ENCODE peak calls at places on chromosomes 12 and 14, in four cellular contexts. One of them, this sample, is unnamed.

GRCh38 chr12:8989425-8989824 is at the start of gene KLRG1:
- DNase-seq in COR-L47: no peak
- DNase-seq in T-helper 1 cell: peak
- DNase-seq in amygdala: no peak
- DNase-seq in this sample: no peak

GRCh38 chr12:100141666-100141997 is 1.0 kb downstream of the BLTP3B start:
- DNase-seq in COR-L47: no peak
- DNase-seq in T-helper 1 cell: peak
- DNase-seq in amygdala: no peak
- DNase-seq in this sample: no peak

GRCh38 chr12:96347130-96347699 is 53.0 kb downstream of the CDK17 start:
- DNase-seq in COR-L47: no peak
- DNase-seq in T-helper 1 cell: no peak
- DNase-seq in amygdala: no peak
- DNase-seq in this sample: no peak

GRCh38 chr14:23141706-23142467 is 22.8 kb upstream of the CEBPE start:
- DNase-seq in COR-L47: peak
- DNase-seq in T-helper 1 cell: no peak
- DNase-seq in amygdala: no peak
- DNase-seq in this sample: no peak

GRCh38 chr14:97931273-97931672 is 1134.1 kb downstream of the VRK1 start:
- DNase-seq in COR-L47: no peak
- DNase-seq in T-helper 1 cell: no peak
- DNase-seq in amygdala: no peak
- DNase-seq in this sample: no peak

GRCh38 chr14:74945261-74945851 is 10.0 kb downstream of the PGF start:
- DNase-seq in COR-L47: peak
- DNase-seq in T-helper 1 cell: no peak
- DNase-seq in amygdala: no peak
- DNase-seq in this sample: no peak

GRCh38 chr12:118055144-118055557 is 5.8 kb downstream of the WSB2 start:
- DNase-seq in COR-L47: peak
- DNase-seq in T-helper 1 cell: peak
- DNase-seq in amygdala: no peak
- DNase-seq in this sample: no peak

GRCh38 chr12:15265868-15266267 is 44.7 kb upstream of the RERG start:
- DNase-seq in COR-L47: no peak
- DNase-seq in T-helper 1 cell: no peak
- DNase-seq in amygdala: no peak
- DNase-seq in this sample: no peak

GRCh38 chr12:1851126-1851791 is 30.9 kb downstream of the LRTM2 start:
- DNase-seq in COR-L47: no peak
- DNase-seq in T-helper 1 cell: no peak
- DNase-seq in amygdala: no peak
- DNase-seq in this sample: no peak

GRCh38 chr14:55126932-55127490 is 2.0 kb upstream of the LGALS3 start:
- DNase-seq in COR-L47: no peak
- DNase-seq in T-helper 1 cell: no peak
- DNase-seq in amygdala: no peak
- DNase-seq in this sample: no peak

GRCh38 chr14:101102875-101103274 is 199.4 kb upstream of the RTL1 start:
- DNase-seq in COR-L47: no peak
- DNase-seq in T-helper 1 cell: no peak
- DNase-seq in amygdala: no peak
- DNase-seq in this sample: no peak

GRCh38 chr14:47332939-47333338 is 342.5 kb downstream of the MDGA2 start:
- DNase-seq in COR-L47: no peak
- DNase-seq in T-helper 1 cell: no peak
- DNase-seq in amygdala: no peak
- DNase-seq in this sample: no peak

GRCh38 chr14:26180221-26180620 is 417.6 kb downstream of the NOVA1 start:
- DNase-seq in COR-L47: peak
- DNase-seq in T-helper 1 cell: no peak
- DNase-seq in amygdala: no peak
- DNase-seq in this sample: peak

GRCh38 chr14:58904771-58905170 is 267.0 kb downstream of the DACT1 start:
- DNase-seq in COR-L47: no peak
- DNase-seq in T-helper 1 cell: no peak
- DNase-seq in amygdala: no peak
- DNase-seq in this sample: no peak

GRCh38 chr14:68683326-68683725 is 109.5 kb downstream of the ZFP36L1 start:
- DNase-seq in COR-L47: no peak
- DNase-seq in T-helper 1 cell: no peak
- DNase-seq in amygdala: no peak
- DNase-seq in this sample: no peak

GRCh38 chr12:110726018-110726417 is 16.7 kb downstream of the PPP1CC start:
- DNase-seq in COR-L47: no peak
- DNase-seq in T-helper 1 cell: no peak
- DNase-seq in amygdala: no peak
- DNase-seq in this sample: no peak

GRCh38 chr14:68143341-68143807 is 323.8 kb downstream of the RAD51B start:
- DNase-seq in COR-L47: no peak
- DNase-seq in T-helper 1 cell: no peak
- DNase-seq in amygdala: no peak
- DNase-seq in this sample: no peak

GRCh38 chr14:33452982-33453381 is 497.9 kb downstream of the EGLN3 start:
- DNase-seq in COR-L47: no peak
- DNase-seq in T-helper 1 cell: no peak
- DNase-seq in amygdala: no peak
- DNase-seq in this sample: no peak

GRCh38 chr12:54383041-54383609 is 1.4 kb downstream of the ZNF385A start:
- DNase-seq in COR-L47: no peak
- DNase-seq in T-helper 1 cell: no peak
- DNase-seq in amygdala: no peak
- DNase-seq in this sample: no peak

GRCh38 chr12:6957741-6958608 is 6.8 kb downstream of the PTPN6 start:
- DNase-seq in COR-L47: no peak
- DNase-seq in T-helper 1 cell: no peak
- DNase-seq in amygdala: no peak
- DNase-seq in this sample: no peak

GRCh38 chr14:38389666-38390065 is 133.8 kb upstream of the CLEC14A start:
- DNase-seq in COR-L47: no peak
- DNase-seq in T-helper 1 cell: no peak
- DNase-seq in amygdala: no peak
- DNase-seq in this sample: no peak

GRCh38 chr12:55906056-55906455 is 21.6 kb downstream of the PYM1 start:
- DNase-seq in COR-L47: no peak
- DNase-seq in T-helper 1 cell: no peak
- DNase-seq in amygdala: no peak
- DNase-seq in this sample: no peak

GRCh38 chr14:50353126-50353525 is 41.0 kb downstream of the DMAC2L start:
- DNase-seq in COR-L47: no peak
- DNase-seq in T-helper 1 cell: no peak
- DNase-seq in amygdala: no peak
- DNase-seq in this sample: no peak

GRCh38 chr12:46657416-46658411 is 168.1 kb downstream of the SLC38A4 start:
- DNase-seq in COR-L47: no peak
- DNase-seq in T-helper 1 cell: no peak
- DNase-seq in amygdala: no peak
- DNase-seq in this sample: no peak

GRCh38 chr14:101590616-101591015 is 29.3 kb downstream of the DIO3 start:
- DNase-seq in COR-L47: no peak
- DNase-seq in T-helper 1 cell: no peak
- DNase-seq in amygdala: no peak
- DNase-seq in this sample: no peak

GRCh38 chr12:95848575-95849388 is 10.0 kb upstream of the SNRPF start:
- DNase-seq in COR-L47: peak
- DNase-seq in T-helper 1 cell: no peak
- DNase-seq in amygdala: no peak
- DNase-seq in this sample: no peak

GRCh38 chr14:95254356-95254755 is 65.4 kb downstream of the CLMN start:
- DNase-seq in COR-L47: no peak
- DNase-seq in T-helper 1 cell: no peak
- DNase-seq in amygdala: no peak
- DNase-seq in this sample: no peak

GRCh38 chr12:26704684-26705475 is 128.1 kb downstream of the ITPR2 start:
- DNase-seq in COR-L47: no peak
- DNase-seq in T-helper 1 cell: no peak
- DNase-seq in amygdala: no peak
- DNase-seq in this sample: no peak

GRCh38 chr14:104975481-104976197 is 2.5 kb downstream of the AHNAK2 start:
- DNase-seq in COR-L47: no peak
- DNase-seq in T-helper 1 cell: peak
- DNase-seq in amygdala: no peak
- DNase-seq in this sample: no peak

GRCh38 chr14:66284346-66284745 is 201.8 kb upstream of the CCDC196 start:
- DNase-seq in COR-L47: no peak
- DNase-seq in T-helper 1 cell: no peak
- DNase-seq in amygdala: no peak
- DNase-seq in this sample: no peak

GRCh38 chr12:52044284-52044983 is 6.8 kb upstream of the NR4A1 start:
- DNase-seq in COR-L47: no peak
- DNase-seq in T-helper 1 cell: no peak
- DNase-seq in amygdala: no peak
- DNase-seq in this sample: peak

GRCh38 chr12:130053641-130054040 is 108.6 kb upstream of the FZD10 start:
- DNase-seq in COR-L47: peak
- DNase-seq in T-helper 1 cell: no peak
- DNase-seq in amygdala: no peak
- DNase-seq in this sample: no peak

GRCh38 chr14:70707138-70708038 is 65.7 kb downstream of the TTC9 start:
- DNase-seq in COR-L47: no peak
- DNase-seq in T-helper 1 cell: no peak
- DNase-seq in amygdala: no peak
- DNase-seq in this sample: no peak

GRCh38 chr12:78403136-78403535 is 461.4 kb upstream of the SYT1 start:
- DNase-seq in COR-L47: no peak
- DNase-seq in T-helper 1 cell: no peak
- DNase-seq in amygdala: no peak
- DNase-seq in this sample: no peak

GRCh38 chr12:45674181-45674580 is 55.3 kb upstream of the ARID2 start:
- DNase-seq in COR-L47: no peak
- DNase-seq in T-helper 1 cell: no peak
- DNase-seq in amygdala: no peak
- DNase-seq in this sample: no peak

GRCh38 chr12:28568083-28568482 is 377.8 kb downstream of the CCDC91 start:
- DNase-seq in COR-L47: no peak
- DNase-seq in T-helper 1 cell: no peak
- DNase-seq in amygdala: no peak
- DNase-seq in this sample: no peak

GRCh38 chr14:89406941-89407340 is 10.1 kb downstream of the FOXN3 start:
- DNase-seq in COR-L47: no peak
- DNase-seq in T-helper 1 cell: no peak
- DNase-seq in amygdala: no peak
- DNase-seq in this sample: no peak

GRCh38 chr12:79776111-79776510 is 85.3 kb upstream of the PAWR start:
- DNase-seq in COR-L47: no peak
- DNase-seq in T-helper 1 cell: no peak
- DNase-seq in amygdala: no peak
- DNase-seq in this sample: no peak

GRCh38 chr12:114743289-114743688 is 59.3 kb upstream of the TBX3 start:
- DNase-seq in COR-L47: no peak
- DNase-seq in T-helper 1 cell: no peak
- DNase-seq in amygdala: no peak
- DNase-seq in this sample: no peak

This sample was measured in occipital lobe.